ENCODE peak calls at places on chromosomes 4 and X, in eight cellular contexts. V is IMR-90, N is breast epithelium, B is lower leg skin, G is Peyer's patch, S is H1, Q is vagina, A is A549. P is an unnamed sample.

GRCh38 chr4:93996895-93997294 is 168.3 kb downstream of the ATOH1 start:
- DNase-seq in V (no peak), N (no peak), B (no peak), G (no peak), S (no peak), Q (no peak), A (no peak), P (no peak)

GRCh38 chr4:8451440-8452182 is 11.0 kb downstream of the TRMT44 start:
- DNase-seq in V (no peak), N (peak), B (no peak), G (no peak), S (no peak), Q (no peak), A (no peak), P (peak)

GRCh38 chr4:74449571-74450297 is 4.8 kb downstream of the AREG start:
- DNase-seq in V (peak), N (no peak), B (no peak), G (no peak), S (no peak), Q (no peak), A (no peak), P (no peak)

GRCh38 chrX:109707322-109707721 is 25.7 kb downstream of the ACSL4 start:
- DNase-seq in V (no peak), N (no peak), B (no peak), G (no peak), S (no peak), Q (no peak), A (no peak), P (no peak)

GRCh38 chrX:44415639-44416386 is 72.3 kb upstream of the EFHC2 start:
- DNase-seq in V (no peak), N (no peak), B (no peak), G (no peak), S (no peak), Q (no peak), A (no peak), P (peak)

GRCh38 chr4:1194028-1194900 is 21.9 kb upstream of the SPON2 start:
- DNase-seq in V (peak), N (peak), B (peak), G (peak), S (peak), Q (peak), A (no peak), P (peak)

GRCh38 chrX:150683536-150684146 is 9.6 kb upstream of the MTMR1 start:
- DNase-seq in V (peak), N (no peak), B (no peak), G (no peak), S (no peak), Q (no peak), A (peak), P (no peak)

GRCh38 chr4:119321921-119322687 is at the start of gene FABP2:
- DNase-seq in V (no peak), N (no peak), B (no peak), G (no peak), S (no peak), Q (no peak), A (no peak), P (no peak)

GRCh38 chr4:184282895-184283654 is 65.4 kb upstream of the ENPP6 start:
- DNase-seq in V (no peak), N (no peak), B (no peak), G (peak), S (no peak), Q (no peak), A (no peak), P (no peak)

GRCh38 chr4:165721815-165722214 is 151.2 kb upstream of the TLL1 start:
- DNase-seq in V (no peak), N (no peak), B (no peak), G (no peak), S (no peak), Q (no peak), A (no peak), P (no peak)

GRCh38 chr4:2330119-2331042 is 68.5 kb upstream of the MXD4 start:
- DNase-seq in V (peak), N (no peak), B (no peak), G (peak), S (no peak), Q (no peak), A (peak), P (no peak)

GRCh38 chrX:107601759-107602158 is 26.6 kb upstream of the PRPS1 start:
- DNase-seq in V (no peak), N (no peak), B (no peak), G (no peak), S (no peak), Q (no peak), A (no peak), P (no peak)

GRCh38 chr4:63063765-63064164 is 1345.5 kb downstream of the TECRL start:
- DNase-seq in V (no peak), N (no peak), B (no peak), G (no peak), S (no peak), Q (no peak), A (no peak), P (no peak)

GRCh38 chr4:8221476-8221875 is 22.4 kb downstream of the SH3TC1 start:
- DNase-seq in V (peak), N (no peak), B (no peak), G (no peak), S (no peak), Q (no peak), A (no peak), P (no peak)

GRCh38 chr4:120921456-120922389 is 803 bp downstream of the PRDM5 start:
- DNase-seq in V (peak), N (peak), B (peak), G (no peak), S (peak), Q (no peak), A (peak), P (peak)

GRCh38 chr4:112888617-112889016 is 160.8 kb upstream of the ANK2 start:
- DNase-seq in V (no peak), N (no peak), B (no peak), G (no peak), S (no peak), Q (no peak), A (no peak), P (no peak)

GRCh38 chr4:46386570-46386969 is 3.4 kb downstream of the GABRA2 start:
- DNase-seq in V (no peak), N (no peak), B (no peak), G (no peak), S (no peak), Q (no peak), A (no peak), P (no peak)

GRCh38 chr4:55358668-55359067 is 12.6 kb downstream of the SRD5A3 start:
- DNase-seq in V (peak), N (no peak), B (no peak), G (no peak), S (no peak), Q (peak), A (no peak), P (no peak)

GRCh38 chr4:79049840-79050520 is 110.7 kb upstream of the PAQR3 start:
- DNase-seq in V (no peak), N (no peak), B (peak), G (no peak), S (no peak), Q (no peak), A (no peak), P (no peak)

GRCh38 chr4:24892278-24892677 is 20.6 kb downstream of the CCDC149 start:
- DNase-seq in V (no peak), N (no peak), B (no peak), G (no peak), S (no peak), Q (no peak), A (no peak), P (no peak)

GRCh38 chr4:61604054-61604453 is 403.9 kb downstream of the ADGRL3 start:
- DNase-seq in V (no peak), N (no peak), B (no peak), G (no peak), S (no peak), Q (no peak), A (no peak), P (no peak)

DNA sequence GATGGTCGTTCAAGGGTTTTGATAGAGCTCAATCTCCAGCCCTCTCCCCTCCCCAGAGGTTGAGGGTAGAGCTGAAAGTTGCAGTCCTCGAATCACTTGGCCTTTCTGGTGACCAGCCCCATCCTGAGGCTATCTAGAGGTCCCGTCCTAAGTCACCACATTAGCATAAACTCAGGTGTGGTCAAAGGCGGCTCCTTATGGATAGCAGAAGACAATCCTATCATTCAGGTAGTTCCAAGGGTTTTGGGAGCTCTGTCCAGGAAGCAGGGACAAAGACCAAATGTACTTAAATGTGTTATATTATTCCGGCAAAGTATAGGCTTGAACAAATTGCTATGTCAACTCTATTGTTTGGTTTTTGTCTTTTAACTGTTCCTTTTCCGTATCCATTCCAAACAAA is 30.6 kb downstream of the PDK3 start:
- DNase-seq in V (no peak), N (no peak), B (no peak), G (no peak), S (no peak), Q (no peak), A (no peak), P (no peak)
- TF ChIP-seq POLR2A in V (no peak), N (no peak), B (no peak), G (no peak), S (no peak), Q (no peak), A (no peak), P (no peak)

DNA sequence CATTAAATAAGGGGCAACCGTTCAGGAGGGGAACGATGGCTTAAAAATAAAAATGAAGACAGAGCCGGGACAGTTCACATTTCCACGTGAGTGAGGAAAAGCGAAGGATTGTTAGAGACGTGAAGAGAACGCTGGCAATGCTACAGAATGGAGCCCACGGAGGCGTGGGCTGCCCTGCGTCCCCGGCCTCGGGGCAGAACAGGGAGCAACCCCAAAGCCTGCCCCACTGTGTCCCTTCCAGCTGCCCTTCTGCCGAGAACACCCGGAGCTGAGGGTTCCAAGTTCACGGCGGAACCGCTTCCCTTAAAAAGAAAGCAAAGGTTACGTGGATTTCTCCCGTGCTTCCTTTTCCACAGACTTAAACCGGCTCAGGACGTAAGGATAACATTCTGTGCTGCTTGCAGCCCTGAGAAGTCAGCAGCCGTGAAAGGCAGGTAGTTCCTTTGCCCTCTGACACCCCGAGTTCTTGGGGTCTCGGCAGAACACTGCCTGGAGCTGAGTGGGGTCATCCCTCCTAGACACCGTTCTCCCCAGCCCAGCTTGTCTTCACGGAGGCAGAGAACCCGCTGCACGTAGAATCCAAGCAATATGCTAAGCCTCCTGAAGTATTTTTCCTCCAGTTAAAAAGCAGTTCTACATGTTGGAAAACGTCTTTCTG is 14.2 kb downstream of the DHRSX start:
- DNase-seq in V (no peak), N (no peak), B (no peak), G (no peak), S (no peak), Q (no peak), A (no peak), P (no peak)
- TF ChIP-seq POLR2A in V (no peak), N (no peak), B (no peak), G (no peak), S (no peak), Q (no peak), A (no peak), P (no peak)

GRCh38 chrX:68827848-68828562 is 816 bp upstream of the EFNB1 start:
- DNase-seq in V (peak), N (peak), B (peak), G (peak), S (peak), Q (peak), A (peak), P (peak)
- TF ChIP-seq POLR2A in V (peak), N (no peak), B (no peak), G (no peak), S (no peak), Q (no peak), A (no peak), P (no peak)

GRCh38 chrX:53224860-53225797 is at the start of gene KDM5C:
- DNase-seq in V (peak), N (peak), B (peak), G (peak), S (peak), Q (peak), A (peak), P (peak)
- TF ChIP-seq POLR2A in V (peak), N (peak), B (no peak), G (no peak), S (peak), Q (no peak), A (peak), P (no peak)

GRCh38 chrX:111585337-111585736 is 73.9 kb downstream of the SERTM2 start:
- DNase-seq in V (no peak), N (no peak), B (no peak), G (no peak), S (no peak), Q (no peak), A (no peak), P (no peak)

GRCh38 chrX:111581086-111581485 is 69.6 kb downstream of the SERTM2 start:
- DNase-seq in V (no peak), N (no peak), B (no peak), G (no peak), S (no peak), Q (no peak), A (no peak), P (no peak)
- TF ChIP-seq POLR2A in V (no peak), N (no peak), B (no peak), G (no peak), S (no peak), Q (no peak), A (no peak), P (no peak)

GRCh38 chr4:98929341-98930267 is 671 bp upstream of the EIF4E start:
- DNase-seq in V (peak), N (peak), B (peak), G (peak), S (peak), Q (peak), A (peak), P (peak)
- TF ChIP-seq POLR2A in V (peak), N (no peak), B (no peak), G (peak), S (peak), Q (no peak), A (peak), P (no peak)

DNA sequence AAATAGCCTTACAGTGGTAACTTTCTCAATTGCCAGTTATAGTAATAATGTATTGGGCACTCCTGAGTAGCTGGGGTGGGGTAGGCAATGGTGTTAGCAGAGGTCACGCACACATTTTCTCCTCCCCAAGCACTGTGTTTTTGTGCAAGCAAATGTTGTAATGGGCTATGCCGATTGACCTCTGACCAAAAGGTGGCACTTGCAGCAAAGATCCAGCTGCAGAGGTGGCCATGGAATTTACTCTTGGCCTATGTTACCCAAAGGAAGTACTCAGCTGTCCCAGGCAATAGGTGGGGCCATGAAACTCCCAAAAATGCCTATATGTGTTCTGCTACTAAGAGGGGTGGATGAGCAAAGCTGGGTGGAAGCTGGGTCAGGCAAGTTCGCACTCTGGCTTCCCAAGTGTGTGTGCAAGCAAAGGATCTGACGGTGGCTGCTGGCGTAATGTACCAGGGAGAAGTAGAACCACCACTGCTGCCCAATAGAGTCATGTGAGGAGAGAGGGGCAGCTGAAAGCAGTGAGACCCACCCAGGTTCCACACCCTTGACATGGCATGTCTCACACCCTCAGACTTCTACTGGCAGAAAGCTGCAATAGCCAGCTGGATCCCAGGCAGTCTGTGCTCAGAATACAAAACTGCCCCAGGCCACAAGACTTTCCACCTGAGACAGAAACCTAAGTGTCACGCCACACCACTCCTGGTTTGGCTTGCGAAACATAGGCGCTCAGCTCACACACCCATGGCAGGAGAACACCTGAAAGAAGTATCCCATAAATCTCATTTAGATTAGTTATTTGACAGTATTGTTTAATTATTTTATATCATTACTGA is 353.3 kb upstream of the EMCN start:
- DNase-seq in V (no peak), N (no peak), B (no peak), G (no peak), S (no peak), Q (no peak), A (no peak), P (no peak)
- TF ChIP-seq POLR2A in V (no peak), N (no peak), B (no peak), G (no peak), S (no peak), Q (no peak), A (no peak), P (no peak)

GRCh38 chrX:70132244-70132643 is 1.0 kb upstream of the IGBP1 start:
- DNase-seq in V (no peak), N (no peak), B (no peak), G (no peak), S (no peak), Q (no peak), A (no peak), P (no peak)

GRCh38 chrX:70134116-70134477 is 850 bp downstream of the IGBP1 start:
- DNase-seq in V (peak), N (no peak), B (no peak), G (no peak), S (no peak), Q (no peak), A (no peak), P (no peak)

GRCh38 chrX:70132877-70133302 is 357 bp upstream of the IGBP1 start:
- DNase-seq in V (peak), N (no peak), B (no peak), G (no peak), S (no peak), Q (no peak), A (no peak), P (no peak)

GRCh38 chrX:70129811-70130210 is 3.4 kb upstream of the IGBP1 start:
- DNase-seq in V (peak), N (no peak), B (no peak), G (no peak), S (no peak), Q (no peak), A (no peak), P (no peak)

DNA sequence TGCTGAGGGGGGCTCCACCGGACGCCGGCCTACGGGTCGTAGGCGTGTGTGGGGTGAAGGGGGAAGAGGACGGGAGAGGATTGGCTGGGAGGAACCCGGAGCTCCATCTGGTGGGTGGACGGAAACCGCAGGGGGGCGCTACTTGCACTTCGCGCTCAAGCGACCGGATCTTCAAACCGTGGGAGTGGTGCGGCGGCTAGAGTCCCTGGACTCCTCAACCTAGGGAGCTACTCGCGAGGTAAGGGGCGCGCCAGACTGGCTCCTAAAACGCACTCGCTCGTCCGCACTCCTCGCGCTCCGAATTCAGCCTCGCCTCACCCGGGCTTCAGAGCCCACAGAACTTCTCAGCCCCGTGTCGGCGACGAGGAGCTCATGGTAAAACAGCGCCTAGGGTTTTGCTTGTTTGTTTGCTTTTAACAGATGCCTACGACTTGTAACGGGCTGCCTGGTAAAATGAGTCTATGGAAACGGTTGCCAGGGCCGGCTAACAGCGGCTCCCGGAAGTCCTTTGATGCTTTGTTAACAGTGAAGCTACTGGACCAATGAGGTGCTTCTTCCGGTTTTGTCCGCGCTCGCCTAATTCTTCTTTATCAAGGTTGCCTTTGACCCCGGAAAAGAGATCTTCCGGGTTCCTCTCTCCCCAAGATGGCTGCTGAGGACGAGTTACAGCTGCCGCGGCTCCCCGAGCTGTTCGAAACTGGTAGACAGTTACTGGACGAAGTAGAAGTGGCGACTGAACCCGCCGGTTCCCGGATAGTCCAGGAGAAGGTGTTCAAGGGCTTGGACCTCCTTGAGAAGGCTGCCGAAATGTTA is at the start of gene IGBP1:
- DNase-seq in V (peak), N (peak), B (peak), G (peak), S (peak), Q (peak), A (peak), P (peak)
- TF ChIP-seq POLR2A in V (peak), N (no peak), B (no peak), G (peak), S (peak), Q (no peak), A (peak), P (no peak)

GRCh38 chr4:86498560-86499166 is 95.5 kb upstream of the PTPN13 start:
- DNase-seq in V (peak), N (no peak), B (no peak), G (no peak), S (no peak), Q (no peak), A (peak), P (no peak)

GRCh38 chr4:86497131-86497530 is 97.0 kb upstream of the PTPN13 start:
- DNase-seq in V (no peak), N (peak), B (no peak), G (no peak), S (no peak), Q (no peak), A (no peak), P (no peak)

GRCh38 chr4:86496094-86497060 is 97.7 kb upstream of the PTPN13 start:
- DNase-seq in V (peak), N (no peak), B (no peak), G (no peak), S (no peak), Q (no peak), A (peak), P (peak)

GRCh38 chr4:86497980-86498379 is 96.1 kb upstream of the PTPN13 start:
- DNase-seq in V (no peak), N (peak), B (peak), G (no peak), S (no peak), Q (no peak), A (no peak), P (no peak)

GRCh38 chr4:86500527-86500926 is 93.6 kb upstream of the PTPN13 start:
- DNase-seq in V (no peak), N (no peak), B (no peak), G (no peak), S (no peak), Q (no peak), A (no peak), P (no peak)
- TF ChIP-seq POLR2A in V (no peak), N (no peak), B (no peak), G (no peak), S (no peak), Q (no peak), A (no peak), P (no peak)